ENCODE peak calls at places on chromosomes 12 and 14, in four cellular contexts. B, N, G and W are unnamed samples.

GRCh38 chr12:121537814-121538698 is 42.8 kb downstream of the KDM2B start:
- DNase-seq in B (no peak), N (no peak), G (peak; percentile 64), W (peak; percentile 36)

GRCh38 chr14:96176811-96177211 is 27.8 kb upstream of the BDKRB2 start:
- DNase-seq in B (no peak), G (peak; percentile 85), N (no peak), W (no peak)

GRCh38 chr14:49461529-49462401 is 124.4 kb downstream of the RPS29 start:
- DNase-seq in G (no peak), N (no peak), B (peak; percentile 92), W (no peak)

GRCh38 chr14:26206640-26207039 is 391.2 kb downstream of the NOVA1 start:
- DNase-seq in B (no peak), G (no peak), N (no peak), W (no peak)

GRCh38 chr12:69688021-69688420 is 11.1 kb downstream of the BEST3 start:
- DNase-seq in N (no peak), G (no peak), B (peak; percentile 30), W (no peak)

GRCh38 chr14:33545696-33546095 is 405.2 kb downstream of the EGLN3 start:
- DNase-seq in B (no peak), N (no peak), G (no peak), W (no peak)

GRCh38 chr12:126891789-126892188 is 1375.2 kb upstream of the TMEM132C start:
- DNase-seq in B (peak; percentile 28), N (no peak), G (no peak), W (no peak)

GRCh38 chr12:127125607-127126259 is 1141.2 kb upstream of the TMEM132C start:
- DNase-seq in N (no peak), B (no peak), G (no peak), W (no peak)

GRCh38 chr12:120661432-120661831 is 21.0 kb downstream of the CABP1 start:
- DNase-seq in N (no peak), B (no peak), G (no peak), W (no peak)

GRCh38 chr12:75735853-75736252 is 224.4 kb upstream of the KRR1 start:
- DNase-seq in N (no peak), B (no peak), G (no peak), W (no peak)

GRCh38 chr12:113512568-113512967 is 40.9 kb upstream of the LHX5 start:
- DNase-seq in N (no peak), G (no peak), B (no peak), W (no peak)

GRCh38 chr12:23980826-23981225 is 31.4 kb upstream of the SOX5 start:
- DNase-seq in N (no peak), B (no peak), G (no peak), W (no peak)

GRCh38 chr14:94306047-94306978 is 13.2 kb upstream of the SERPINA10 start:
- DNase-seq in G (no peak), N (peak; percentile 52), B (no peak), W (no peak)

GRCh38 chr12:75854681-75855309 is 176.8 kb downstream of the PHLDA1 start:
- DNase-seq in N (no peak), B (no peak), G (no peak), W (no peak)

GRCh38 chr14:23056257-23056955 is 914 bp downstream of the CDH24 start:
- DNase-seq in G (peak; percentile 80), N (no peak), B (peak; percentile 87), W (peak; percentile 43)

GRCh38 chr12:46222642-46223041 is 46.2 kb downstream of the SLC38A1 start:
- DNase-seq in G (no peak), B (no peak), N (no peak), W (no peak)

GRCh38 chr14:75969891-75970290 is 11.9 kb downstream of the TGFB3 start:
- DNase-seq in N (no peak), B (no peak), G (no peak), W (no peak)

GRCh38 chr14:104130974-104131651 is 7.3 kb upstream of the KIF26A start:
- DNase-seq in B (peak; percentile 69), N (no peak), G (peak; percentile 62), W (peak; percentile 56)

GRCh38 chr12:69657376-69658137 is 41.5 kb downstream of the BEST3 start:
- DNase-seq in G (no peak), B (no peak), N (no peak), W (no peak)

GRCh38 chr14:90658541-90658967 is 157.7 kb downstream of the TTC7B start:
- DNase-seq in B (no peak), G (no peak), N (peak; percentile 58), W (peak; percentile 58)

GRCh38 chr14:90654831-90655276 is 161.4 kb downstream of the TTC7B start:
- DNase-seq in N (no peak), G (no peak), B (no peak), W (peak; percentile 28)

GRCh38 chr14:90652626-90653025 is 163.6 kb downstream of the TTC7B start:
- DNase-seq in N (no peak), B (no peak), G (no peak), W (no peak)

GRCh38 chr14:90656986-90657385 is 159.2 kb downstream of the TTC7B start:
- DNase-seq in G (no peak), B (no peak), N (peak; percentile 54), W (peak; percentile 43)

DNA sequence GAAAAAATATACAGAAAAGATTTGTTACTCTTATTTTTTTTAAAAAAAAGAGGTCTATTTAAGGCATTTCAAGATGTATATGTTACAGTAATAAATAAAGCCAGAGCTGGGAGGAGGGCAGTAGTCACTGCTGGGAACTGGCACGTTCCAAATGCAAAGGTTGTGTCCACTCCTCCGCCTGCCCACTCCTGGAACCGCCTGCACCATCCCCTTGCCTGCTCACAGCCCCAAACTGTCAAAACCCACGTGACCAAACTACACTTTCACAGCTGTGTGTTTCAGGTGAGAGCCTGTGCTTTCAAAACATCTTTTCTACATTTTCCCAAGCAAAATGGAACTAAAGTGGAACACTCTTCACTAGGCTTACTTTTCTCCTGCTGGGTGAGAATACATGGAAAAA is 160.4 kb downstream of the TTC7B start:
- DNase-seq in B (no peak), N (peak; percentile 13), G (no peak), W (no peak)
- TF ChIP-seq POLR2AphosphoS5 in B (no peak), N (no peak), G (no peak), W (no peak)

GRCh38 chr12:2652401-2653081 is 142.2 kb upstream of the FKBP4 start:
- DNase-seq in B (peak; percentile 72), N (no peak), G (peak; percentile 58), W (peak; percentile 62)
- H3K27ac ChIP-seq in B (no peak overlapping the region), N (no peak overlapping the region), G (no peak overlapping the region), W (no peak overlapping the region)

DNA sequence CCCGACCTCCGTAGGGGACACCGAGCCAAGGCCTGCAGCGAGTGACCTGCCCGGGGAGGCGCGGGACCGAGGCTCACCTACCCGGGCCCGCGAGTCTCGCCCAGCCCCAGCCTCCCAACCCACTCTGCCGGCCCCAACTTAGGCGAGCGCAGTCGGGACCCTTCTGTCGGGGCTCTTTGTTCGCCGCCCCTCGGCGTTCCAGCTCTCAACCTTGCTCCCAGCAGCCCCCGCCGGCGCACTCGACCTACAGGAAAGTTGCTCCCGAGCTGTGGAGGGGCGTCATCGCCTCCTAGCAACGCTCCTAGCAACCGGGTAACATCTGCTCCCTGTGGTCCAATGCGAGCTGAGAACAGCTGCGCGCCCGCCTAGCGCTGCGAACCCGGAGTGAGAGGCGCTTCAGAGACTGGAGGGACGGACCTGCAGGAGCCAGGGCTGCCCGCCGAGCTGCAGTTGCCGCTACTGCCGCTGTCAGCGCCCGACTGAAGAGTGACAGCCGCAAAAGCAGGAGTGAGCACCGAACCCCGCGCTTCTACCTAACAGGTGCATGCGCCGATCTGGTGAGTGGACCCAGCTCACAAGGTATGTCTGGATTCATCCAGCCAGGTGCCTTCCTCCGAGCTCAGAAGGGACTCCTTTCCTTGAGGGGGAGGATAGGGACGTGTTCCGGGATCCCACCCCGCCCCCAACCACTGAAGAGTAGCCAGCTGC is 354.9 kb downstream of the SNAPC1 start:
- DNase-seq in B (peak; percentile 99), G (peak; percentile 65), N (peak; percentile 91), W (peak; percentile 49)
- TF ChIP-seq CTCF in B (peak; percentile 42), G (no peak), N (no peak), W (no peak)

DNA sequence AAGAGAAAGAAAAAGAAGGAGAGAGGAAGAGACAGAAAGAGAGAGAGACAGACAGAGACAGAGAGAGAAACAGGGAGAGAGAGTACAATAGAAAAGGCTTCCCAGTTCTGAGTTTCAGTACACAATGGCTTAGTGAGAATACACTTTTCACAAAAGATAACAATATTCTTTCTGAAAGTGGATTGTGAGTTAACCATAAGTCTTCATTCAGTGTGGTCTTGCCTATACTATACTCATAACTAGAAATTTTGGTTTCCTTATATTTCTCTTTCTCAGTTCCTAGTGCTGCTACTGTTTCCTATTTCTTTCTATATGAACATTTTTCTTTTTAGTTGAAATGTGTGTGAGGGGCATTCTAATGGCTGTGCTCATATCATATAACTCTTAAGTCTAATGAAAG is 9.3 kb downstream of the CD163L1 start:
- DNase-seq in N (no peak), B (no peak), G (no peak), W (no peak)
- TF ChIP-seq POLR2AphosphoS5 in N (no peak), B (no peak), G (no peak), W (no peak)

GRCh38 chr12:112066566-112066965 is 42.0 kb downstream of the NAA25 start:
- DNase-seq in N (no peak), G (no peak), B (no peak), W (no peak)

GRCh38 chr12:112061127-112061526 is 47.5 kb downstream of the NAA25 start:
- DNase-seq in B (no peak), N (no peak), G (no peak), W (no peak)

DNA sequence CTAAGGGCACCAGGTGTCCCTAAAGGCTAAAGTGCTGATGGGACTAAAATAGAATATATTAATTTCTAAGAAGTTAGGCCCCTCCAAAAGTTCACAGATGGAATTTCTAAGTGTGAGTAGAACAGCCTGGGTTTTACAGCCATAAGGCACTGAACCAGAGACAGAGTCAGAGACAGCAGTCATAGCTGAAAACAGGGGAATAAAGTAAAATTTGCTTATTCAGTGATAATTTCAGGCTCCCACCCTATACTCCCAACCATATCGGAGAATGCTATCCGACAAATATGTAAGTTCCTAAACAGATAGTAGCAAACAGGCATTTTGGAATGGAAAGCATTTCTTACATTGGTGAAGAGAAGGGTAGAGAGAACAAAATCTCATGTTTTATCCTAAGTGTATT is 45.3 kb downstream of the NAA25 start:
- DNase-seq in B (no peak), G (no peak), N (no peak), W (no peak)
- H3K27ac ChIP-seq in B (no peak overlapping the region), G (no peak overlapping the region), N (no peak overlapping the region), W (no peak overlapping the region)